ENCODE peak calls at places on chromosome 13, in nine cellular contexts. J is substantia nigra; W is caudate nucleus; T is stimulated activated CD4-positive, alpha-beta T cell treated with anti-CD3 and anti-CD28 coated beads, Interleukin-1b, Interleukin-23, amount 100 ng/mL, for 24 hours; U is neuronal stem cell; X is CD8-positive, alpha-beta memory T cell; R is left lung; F is SHP77; M is EL. O is an unnamed sample.

GRCh38 chr13:49308104-49308875 is 60.6 kb downstream of the CDADC1 start:
- DNase-seq in X (no peak), U (no peak), J (peak), R (peak), M (no peak), F (no peak), W (peak), T (no peak), O (no peak)

GRCh38 chr13:26476111-26476743 is 81.3 kb upstream of the WASF3 start:
- DNase-seq in R (no peak), T (no peak), M (peak), J (no peak), X (no peak), U (no peak), W (no peak), F (no peak), O (no peak)

GRCh38 chr13:42740753-42741152 is 40.6 kb upstream of the FAM216B start:
- DNase-seq in J (peak), F (no peak), R (peak), X (no peak), T (no peak), M (no peak), W (no peak), U (no peak), O (no peak)

GRCh38 chr13:39600766-39601165 is 2.2 kb downstream of the LHFPL6 start:
- DNase-seq in W (no peak), X (no peak), U (no peak), T (no peak), F (peak), R (no peak), M (peak), J (peak), O (no peak)

GRCh38 chr13:105925496-105925895 is 610.0 kb downstream of the EFNB2 start:
- DNase-seq in X (no peak), W (no peak), J (no peak), F (no peak), M (peak), U (no peak), T (no peak), R (no peak), O (no peak)

GRCh38 chr13:52344108-52344507 is 61.9 kb downstream of the THSD1 start:
- DNase-seq in W (no peak), T (no peak), X (no peak), F (no peak), M (no peak), R (no peak), J (no peak), U (no peak), O (no peak)

GRCh38 chr13:32267836-32268439 is 47.2 kb downstream of the ZAR1L start:
- DNase-seq in U (peak), X (peak), T (no peak), R (no peak), J (no peak), F (no peak), W (no peak), M (no peak), O (peak)

GRCh38 chr13:75687145-75687763 is 51.1 kb downstream of the LMO7 start:
- DNase-seq in M (peak), U (no peak), J (no peak), F (peak), R (no peak), X (no peak), W (no peak), T (no peak), O (no peak)

GRCh38 chr13:32409561-32410440 is 18.1 kb downstream of the N4BP2L1 start:
- DNase-seq in J (peak), M (peak), X (no peak), R (no peak), T (no peak), U (no peak), F (peak), W (peak), O (no peak)

GRCh38 chr13:95921485-95921884 is 131.7 kb downstream of the UGGT2 start:
- DNase-seq in U (no peak), W (no peak), T (no peak), J (no peak), M (peak), X (no peak), R (no peak), F (no peak), O (peak)

GRCh38 chr13:39565036-39565949 is 37.7 kb downstream of the LHFPL6 start:
- DNase-seq in T (no peak), X (no peak), J (no peak), W (no peak), R (no peak), F (no peak), U (no peak), M (peak), O (no peak)

GRCh38 chr13:62294210-62294609 is 878.6 kb upstream of the PCDH20 start:
- DNase-seq in W (no peak), X (no peak), F (no peak), T (no peak), R (no peak), M (no peak), J (no peak), U (no peak), O (no peak)

GRCh38 chr13:48891586-48891985 is 84.1 kb upstream of the FNDC3A start:
- DNase-seq in R (no peak), X (no peak), F (no peak), J (no peak), M (peak), W (no peak), T (no peak), U (no peak), O (no peak)

GRCh38 chr13:44810067-44810840 is 179.0 kb downstream of the NUFIP1 start:
- DNase-seq in M (no peak), W (no peak), T (no peak), X (no peak), F (peak), J (no peak), R (no peak), U (no peak), O (peak)

GRCh38 chr13:113058988-113059850 is 46.4 kb upstream of the F7 start:
- DNase-seq in T (no peak), R (peak), F (no peak), J (no peak), U (no peak), X (peak), M (no peak), W (no peak), O (no peak)

GRCh38 chr13:45765464-45765863 is 63.3 kb downstream of the CBY2 start:
- DNase-seq in W (no peak), F (no peak), R (no peak), T (no peak), J (no peak), U (no peak), X (no peak), M (no peak), O (no peak)

GRCh38 chr13:111860161-111860560 is 206.8 kb upstream of the SOX1 start:
- DNase-seq in X (no peak), R (no peak), F (no peak), U (no peak), J (no peak), T (no peak), W (no peak), M (no peak), O (no peak)

GRCh38 chr13:39894586-39894985 is 239.1 kb downstream of the COG6 start:
- DNase-seq in R (no peak), U (no peak), J (no peak), W (no peak), X (no peak), T (no peak), F (no peak), M (no peak), O (no peak)

GRCh38 chr13:66424417-66424816 is 805.7 kb downstream of the PCDH9 start:
- DNase-seq in W (no peak), X (no peak), M (peak), J (no peak), U (no peak), R (no peak), F (no peak), T (no peak), O (no peak)

GRCh38 chr13:102355251-102355650 is 46.6 kb downstream of the FGF14 start:
- DNase-seq in F (no peak), M (no peak), W (no peak), J (no peak), R (no peak), T (no peak), U (no peak), X (no peak), O (no peak)

GRCh38 chr13:45966715-45967114 is 85.8 kb downstream of the ZC3H13 start:
- DNase-seq in J (no peak), M (no peak), W (no peak), U (no peak), X (no peak), F (no peak), R (no peak), T (no peak), O (no peak)

GRCh38 chr13:32142956-32143375 is 111.4 kb downstream of the FRY start:
- DNase-seq in U (no peak), J (no peak), M (peak), T (no peak), W (no peak), X (no peak), R (no peak), F (no peak), O (no peak)

GRCh38 chr13:40966298-40966697 is 52.8 kb downstream of the ELF1 start:
- DNase-seq in R (no peak), T (no peak), U (no peak), X (no peak), J (no peak), W (no peak), M (no peak), F (no peak), O (no peak)

GRCh38 chr13:104014803-104015645 is 948.8 kb upstream of the SLC10A2 start:
- DNase-seq in U (no peak), W (no peak), X (no peak), R (no peak), F (no peak), M (no peak), J (no peak), T (no peak), O (no peak)

GRCh38 chr13:113245858-113246791 is 36.7 kb downstream of the CUL4A start:
- DNase-seq in M (no peak), F (peak), U (no peak), W (no peak), X (no peak), J (no peak), T (no peak), R (no peak), O (no peak)

GRCh38 chr13:114099191-114099590 is 33.2 kb downstream of the RASA3 start:
- DNase-seq in M (peak), T (no peak), F (peak), R (no peak), J (no peak), U (no peak), X (peak), W (peak), O (peak)

O was measured in GM12865.